ENCODE peak calls at places on chromosomes 11 and 22, in six cellular contexts. L is HepG2, F is stomach, J is suprapubic skin, K is A549, R is ovary. E is an unnamed sample.

GRCh38 chr11:111344032-111344431 is 35.0 kb downstream of the POU2AF1 start:
- DNase-seq in L (no peak), F (no peak), J (peak), K (no peak), R (peak), E (peak)

GRCh38 chr11:46047520-46047919 is 73.7 kb downstream of the PHF21A start:
- DNase-seq in L (peak), F (no peak), J (no peak), K (no peak), R (no peak), E (no peak)

GRCh38 chr11:97557399-97557798 is 1167.6 kb downstream of the JRKL start:
- DNase-seq in L (no peak), F (no peak), J (no peak), K (no peak), R (no peak), E (no peak)

GRCh38 chr11:77322926-77323590 is 21.6 kb upstream of the GDPD4 start:
- DNase-seq in L (no peak), F (no peak), J (no peak), K (no peak), R (no peak), E (no peak)

GRCh38 chr11:66289548-66290331 is 797 bp upstream of the YIF1A start:
- DNase-seq in L (no peak), F (peak), J (no peak), K (peak), R (no peak), E (peak)

GRCh38 chr11:34650528-34650927 is 29.6 kb downstream of the EHF start:
- DNase-seq in L (no peak), F (no peak), J (no peak), K (no peak), R (no peak), E (no peak)

GRCh38 chr11:4700436-4700820 is 2.8 kb upstream of the OR51E2 start:
- DNase-seq in L (no peak), F (no peak), J (no peak), K (no peak), R (no peak), E (no peak)

GRCh38 chr11:88399171-88399570 is 61.6 kb upstream of the CTSC start:
- DNase-seq in L (no peak), F (no peak), J (no peak), K (no peak), R (no peak), E (no peak)

GRCh38 chr11:86551286-86551685 is 121.1 kb downstream of the ME3 start:
- DNase-seq in L (peak), F (no peak), J (no peak), K (peak), R (no peak), E (peak)

GRCh38 chr11:11735586-11735985 is 106.2 kb upstream of the USP47 start:
- DNase-seq in L (no peak), F (no peak), J (no peak), K (no peak), R (no peak), E (no peak)

GRCh38 chr11:23311986-23312940 is 452.0 kb upstream of the CCDC179 start:
- DNase-seq in L (no peak), F (no peak), J (no peak), K (no peak), R (no peak), E (no peak)

GRCh38 chr22:50206599-50206998 is 5.8 kb downstream of the SELENOO start:
- DNase-seq in L (peak), F (no peak), J (no peak), K (no peak), R (peak), E (no peak)

GRCh38 chr22:17191163-17191562 is 28.1 kb downstream of the ADA2 start:
- DNase-seq in L (no peak), F (no peak), J (no peak), K (no peak), R (no peak), E (no peak)

GRCh38 chr11:12625438-12626071 is 48.7 kb upstream of the TEAD1 start:
- DNase-seq in L (no peak), F (no peak), J (no peak), K (no peak), R (no peak), E (no peak)

GRCh38 chr11:116885951-116886629 is 48.7 kb upstream of the APOA1 start:
- DNase-seq in L (no peak), F (no peak), J (no peak), K (no peak), R (no peak), E (no peak)

GRCh38 chr11:64854534-64855502 is 10.4 kb upstream of the CDC42BPG start:
- DNase-seq in L (peak), F (peak), J (peak), K (peak), R (peak), E (peak)

GRCh38 chr11:88552377-88553029 is 215.0 kb upstream of the CTSC start:
- DNase-seq in L (peak), F (peak), J (no peak), K (peak), R (no peak), E (no peak)

GRCh38 chr22:40345271-40345670 is 1.0 kb upstream of the ADSL start:
- DNase-seq in L (no peak), F (no peak), J (no peak), K (no peak), R (no peak), E (no peak)

GRCh38 chr11:64267207-64267945 is 16.0 kb downstream of the PLCB3 start:
- DNase-seq in L (no peak), F (no peak), J (no peak), K (no peak), R (peak), E (no peak)

GRCh38 chr11:266676-267439 is 11.3 kb upstream of the NLRP6 start:
- DNase-seq in L (no peak), F (no peak), J (peak), K (no peak), R (no peak), E (no peak)

GRCh38 chr11:2074266-2074825 is 64.8 kb downstream of the IGF2 start:
- DNase-seq in L (no peak), F (peak), J (no peak), K (no peak), R (no peak), E (no peak)

GRCh38 chr11:110991621-110992355 is 253.7 kb upstream of the POU2AF2 start:
- DNase-seq in L (no peak), F (no peak), J (no peak), K (no peak), R (no peak), E (peak)

GRCh38 chr11:59770869-59771268 is 15.7 kb downstream of the STX3 start:
- DNase-seq in L (no peak), F (no peak), J (no peak), K (no peak), R (no peak), E (no peak)

GRCh38 chr11:33997473-33998347 is 53.8 kb upstream of the CAPRIN1 start:
- DNase-seq in L (no peak), F (no peak), J (no peak), K (no peak), R (no peak), E (no peak)

GRCh38 chr11:14378171-14378570 is 19.2 kb upstream of the RRAS2 start:
- DNase-seq in L (no peak), F (no peak), J (no peak), K (no peak), R (no peak), E (no peak)

GRCh38 chr11:12200359-12201015 is 90.1 kb downstream of the MICAL2 start:
- DNase-seq in L (no peak), F (no peak), J (no peak), K (no peak), R (peak), E (peak)

GRCh38 chr11:35974878-35975578 is 31.2 kb downstream of the LDLRAD3 start:
- DNase-seq in L (no peak), F (no peak), J (no peak), K (no peak), R (no peak), E (peak)

GRCh38 chr11:115580927-115581680 is 76.9 kb upstream of the CADM1 start:
- DNase-seq in L (no peak), F (peak), J (no peak), K (no peak), R (no peak), E (peak)

GRCh38 chr11:3914807-3915206 is 59.3 kb downstream of the STIM1 start:
- DNase-seq in L (no peak), F (no peak), J (no peak), K (no peak), R (no peak), E (no peak)

GRCh38 chr11:33015621-33016551 is at the start of gene DEPDC7:
- DNase-seq in L (peak), F (peak), J (peak), K (peak), R (peak), E (peak)

GRCh38 chr22:39748877-39749276 is 144.7 kb downstream of the ENTHD1 start:
- DNase-seq in L (no peak), F (no peak), J (no peak), K (no peak), R (no peak), E (no peak)

GRCh38 chr11:26950260-26950719 is 43.6 kb upstream of the FIBIN start:
- DNase-seq in L (no peak), F (peak), J (no peak), K (no peak), R (no peak), E (no peak)

GRCh38 chr11:69280994-69281393 is 13.0 kb upstream of the MYEOV start:
- DNase-seq in L (no peak), F (peak), J (no peak), K (peak), R (no peak), E (no peak)

GRCh38 chr11:69280451-69280850 is 13.5 kb upstream of the MYEOV start:
- DNase-seq in L (no peak), F (no peak), J (no peak), K (no peak), R (no peak), E (no peak)

GRCh38 chr11:69277074-69277809 is 16.7 kb upstream of the MYEOV start:
- DNase-seq in L (no peak), F (no peak), J (no peak), K (no peak), R (no peak), E (no peak)

GRCh38 chr11:69276165-69276564 is 17.8 kb upstream of the MYEOV start:
- DNase-seq in L (no peak), F (no peak), J (no peak), K (no peak), R (no peak), E (no peak)

DNA sequence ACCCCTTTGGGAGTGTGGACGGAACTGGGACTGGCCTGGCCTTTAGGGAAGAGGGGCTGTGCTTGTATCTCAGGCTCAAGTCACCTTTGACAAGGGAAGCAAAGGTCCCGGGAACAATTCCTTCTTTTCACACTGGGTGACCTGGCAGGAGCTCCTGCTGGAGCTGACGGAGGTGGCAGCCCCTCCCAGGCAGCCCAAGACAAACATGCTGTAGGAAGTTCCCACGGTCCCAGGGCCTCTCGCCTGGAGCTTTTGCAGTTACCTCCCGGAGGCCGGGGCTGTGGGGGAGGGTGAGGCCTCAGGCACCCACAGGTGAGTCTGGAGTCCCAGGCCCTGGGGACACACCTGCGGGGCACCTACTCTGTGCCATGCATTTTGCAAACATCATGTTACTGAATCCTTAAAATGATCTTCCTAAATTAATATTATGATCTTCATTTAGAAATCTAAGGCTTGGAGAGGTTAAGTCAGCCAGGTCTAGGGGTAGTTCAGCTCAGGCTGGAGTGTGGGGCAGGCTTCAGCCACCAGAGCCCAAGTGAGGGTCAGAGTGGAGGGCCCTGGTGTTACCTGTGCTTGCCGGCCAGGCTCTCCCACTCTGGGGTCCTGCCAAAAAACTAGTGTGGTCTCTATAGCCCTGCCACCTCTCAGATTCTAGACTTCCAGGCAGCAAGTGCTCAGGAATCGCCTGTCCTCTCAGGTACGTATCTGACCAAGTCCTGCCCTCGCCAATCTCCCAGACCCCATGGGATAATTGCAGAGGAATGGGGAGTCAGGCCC is 15.7 kb upstream of the MYEOV start:
- DNase-seq in L (no peak), F (peak), J (no peak), K (no peak), R (no peak), E (no peak)
- TF ChIP-seq EP300 in L (no peak), F (no peak), J (no peak), K (no peak), R (no peak), E (no peak)

GRCh38 chr11:47425611-47426010 is 628 bp downstream of the PSMC3 start:
- DNase-seq in L (no peak), F (no peak), J (no peak), K (no peak), R (no peak), E (no peak)

GRCh38 chr11:47431356-47432083 is 5.3 kb upstream of the PSMC3 start:
- DNase-seq in L (peak), F (no peak), J (no peak), K (no peak), R (no peak), E (no peak)

GRCh38 chr11:47430524-47430923 is 4.3 kb upstream of the PSMC3 start:
- DNase-seq in L (no peak), F (no peak), J (no peak), K (no peak), R (no peak), E (no peak)

GRCh38 chr11:47426062-47426956 is at the start of gene PSMC3:
- DNase-seq in L (peak), F (peak), J (peak), K (peak), R (peak), E (peak)
- TF ChIP-seq EP300 in L (no peak), F (no peak), J (no peak), K (no peak), R (no peak), E (peak)

DNA sequence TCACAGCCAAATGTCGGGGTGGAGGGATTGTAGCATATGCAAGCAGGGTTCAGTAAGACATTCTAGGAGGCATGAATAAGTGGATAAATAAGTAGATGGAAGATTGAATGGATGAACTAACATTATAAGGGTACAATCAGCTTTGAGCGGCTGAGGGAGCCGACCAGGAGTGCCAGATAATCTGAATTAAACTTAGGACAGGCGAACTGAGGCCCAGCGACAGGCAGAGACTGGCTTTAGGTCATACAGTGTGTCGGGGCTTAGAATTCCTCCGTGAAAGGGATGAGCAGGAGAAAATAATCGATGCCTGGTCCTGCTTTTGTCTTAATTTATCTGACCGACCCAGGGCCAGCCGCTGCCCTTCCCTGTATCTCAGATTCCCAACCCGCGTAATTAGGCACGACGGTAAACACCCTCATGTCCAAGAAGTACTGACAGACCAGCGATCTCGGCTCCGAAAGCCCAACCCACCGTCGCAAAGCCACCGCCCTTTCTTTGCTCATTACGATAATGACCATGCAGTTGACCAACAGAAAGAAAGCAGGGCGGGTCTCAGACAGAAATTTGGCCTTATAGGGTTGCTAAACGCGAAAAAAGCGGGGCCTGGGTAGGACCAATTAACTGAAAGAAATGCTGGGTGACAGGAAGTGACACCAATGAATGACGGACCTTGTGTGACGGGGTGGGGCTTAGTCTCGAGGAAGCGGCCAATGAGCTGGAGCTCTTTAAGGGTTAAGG is 523 bp downstream of the ANAPC15 start:
- DNase-seq in L (peak), F (peak), J (peak), K (peak), R (peak), E (peak)
- TF ChIP-seq EP300 in L (no peak), F (no peak), J (no peak), K (no peak), R (peak), E (no peak)

DNA sequence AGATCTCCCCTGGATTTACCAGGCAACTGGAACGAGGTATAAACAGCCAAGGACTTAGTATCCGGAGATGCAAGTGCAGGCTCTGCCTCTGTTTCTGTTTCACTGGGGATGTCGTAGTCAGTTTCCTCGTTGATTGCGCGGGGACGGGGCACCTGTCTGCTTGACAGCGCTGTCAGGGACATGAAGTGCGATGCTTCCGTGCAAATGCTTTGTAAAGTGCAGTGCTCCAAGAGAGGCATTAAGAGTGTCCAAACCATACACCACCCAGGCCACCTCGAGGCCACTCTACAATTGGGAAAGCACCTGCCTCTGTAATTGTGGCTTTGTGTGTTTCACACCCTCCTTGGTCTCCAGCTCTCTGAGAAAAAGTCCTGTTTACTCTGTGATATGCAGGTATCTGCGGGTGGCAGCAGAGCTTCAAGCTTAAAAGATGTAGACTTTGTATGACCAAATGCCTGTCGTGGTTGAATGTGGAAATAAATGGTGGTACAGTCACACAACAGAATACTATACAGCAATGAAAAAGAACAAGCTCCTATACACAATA is 18.6 kb upstream of the CD5 start:
- DNase-seq in L (no peak), F (no peak), J (no peak), K (no peak), R (no peak), E (no peak)
- TF ChIP-seq EP300 in L (no peak), F (no peak), J (no peak), K (no peak), R (no peak), E (no peak)

DNA sequence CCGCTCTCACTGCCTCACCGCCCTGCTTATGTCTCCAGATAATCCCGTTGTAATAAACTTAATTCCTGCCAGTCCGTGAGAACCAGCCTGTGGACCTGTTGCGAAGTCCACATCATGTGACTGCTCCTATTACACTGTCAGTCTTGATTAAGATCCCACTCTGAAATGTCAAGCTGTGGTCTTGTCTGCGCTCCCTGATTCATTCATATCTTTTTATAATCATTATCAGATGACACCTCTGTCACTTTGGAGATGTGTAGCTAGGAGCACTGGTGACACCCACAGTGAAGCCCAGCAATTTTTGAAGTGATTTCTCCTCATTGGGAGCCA is 377.3 kb downstream of the TBC1D22A start:
- DNase-seq in L (no peak), F (no peak), J (no peak), K (no peak), R (no peak), E (no peak)
- TF ChIP-seq EP300 in L (no peak), F (no peak), J (no peak), K (no peak), R (no peak), E (no peak)

GRCh38 chr11:118918128-118918685 is 7.5 kb downstream of the BCL9L start:
- DNase-seq in L (peak), F (peak), J (peak), K (no peak), R (peak), E (peak)
- TF ChIP-seq EP300 in L (no peak), F (no peak), J (no peak), K (no peak), R (no peak), E (peak)

GRCh38 chr11:73876424-73877300 is at the start of the genes COA4 and PAAF1:
- DNase-seq in L (peak), F (peak), J (peak), K (peak), R (peak), E (peak)
- TF ChIP-seq EP300 in L (no peak), F (no peak), J (no peak), K (no peak), R (no peak), E (peak)

GRCh38 chr11:30876656-30877371 is 290.7 kb upstream of the MPPED2 start:
- DNase-seq in L (no peak), F (no peak), J (no peak), K (no peak), R (no peak), E (no peak)
- TF ChIP-seq EP300 in L (no peak), F (no peak), J (no peak), K (no peak), R (no peak), E (no peak)